ENCODE peak calls at places on chromosomes 3 and 15, in eight cellular contexts. U is endodermal cell; Z is AG08395; W is heart left ventricle; O is HTR-8/SVneo; E is amygdala; D is stimulated activated CD8-positive, alpha-beta memory T cell treated with anti-CD3 and anti-CD28 coated beads, Interleukin-7, amount 100 ng/mL, for 4 hours; F is IMR-90. H is an unnamed sample.

GRCh38 chr3:47850062-47850802 is 47.3 kb downstream of the DHX30 start:
- DNase-seq in F (peak; percentile 49), W (no peak), O (peak; percentile 23), Z (peak; percentile 46), E (no peak), D (no peak), U (no peak), H (no peak)

GRCh38 chr15:39411102-39411989 is 169.5 kb upstream of the THBS1 start:
- DNase-seq in U (no peak), O (no peak), D (no peak), W (no peak), Z (no peak), E (no peak), F (no peak), H (no peak)

GRCh38 chr3:149576071-149576564 is 81.7 kb downstream of the WWTR1 start:
- DNase-seq in E (peak; percentile 27), U (peak; percentile 70), D (no peak), Z (peak; percentile 77), F (peak; percentile 99), O (peak; percentile 79), W (no peak), H (no peak)

GRCh38 chr15:74809951-74810350 is 2.7 kb upstream of the LMAN1L start:
- DNase-seq in D (no peak), F (peak; percentile 40), E (no peak), Z (peak; percentile 33), W (no peak), O (no peak), U (no peak), H (no peak)

GRCh38 chr3:171711461-171711860 is 98.8 kb downstream of the PLD1 start:
- DNase-seq in U (no peak), D (no peak), E (no peak), Z (no peak), O (no peak), W (no peak), F (peak; percentile 61), H (no peak)

GRCh38 chr3:100361897-100362296 is 27.3 kb downstream of the NIT2 start:
- DNase-seq in U (no peak), O (no peak), W (no peak), D (no peak), E (no peak), Z (no peak), F (no peak), H (no peak)

GRCh38 chr3:128174645-128175590 is 21.6 kb downstream of the EEFSEC start:
- DNase-seq in W (no peak), F (no peak), U (no peak), E (no peak), Z (no peak), D (no peak), O (no peak), H (no peak)

GRCh38 chr3:77411990-77412389 is 372.1 kb downstream of the ROBO2 start:
- DNase-seq in W (no peak), O (no peak), E (no peak), F (no peak), Z (peak; percentile 59), D (no peak), U (no peak), H (no peak)

GRCh38 chr3:13707456-13707855 is 158.5 kb downstream of the FBLN2 start:
- DNase-seq in D (no peak), U (no peak), F (no peak), E (no peak), O (no peak), W (no peak), Z (no peak), H (no peak)

GRCh38 chr3:194323785-194324735 is 27.1 kb downstream of the CPN2 start:
- DNase-seq in E (no peak), U (no peak), Z (peak; percentile 60), W (peak; percentile 95), F (peak; percentile 48), O (peak; percentile 90), D (no peak), H (no peak)

GRCh38 chr3:116394365-116394764 is 50.9 kb downstream of the LSAMP start:
- DNase-seq in E (no peak), O (no peak), U (no peak), D (no peak), Z (no peak), F (no peak), W (no peak), H (no peak)

GRCh38 chr3:146589899-146590508 is 15.1 kb downstream of the PLSCR5 start:
- DNase-seq in F (peak; percentile 52), U (no peak), E (no peak), D (no peak), Z (peak; percentile 41), O (peak; percentile 25), W (no peak), H (no peak)

GRCh38 chr3:73955671-73956070 is 330.9 kb upstream of the PDZRN3 start:
- DNase-seq in E (no peak), W (no peak), O (no peak), F (no peak), U (no peak), D (no peak), Z (no peak), H (no peak)

GRCh38 chr15:44340410-44340809 is 51.9 kb downstream of the GOLM2 start:
- DNase-seq in W (no peak), E (no peak), O (peak; percentile 15), U (no peak), F (peak; percentile 84), D (no peak), Z (peak; percentile 58), H (no peak)

GRCh38 chr3:141845407-141846049 is 30.9 kb upstream of the ATP1B3 start:
- DNase-seq in W (no peak), D (peak; percentile 13), U (peak; percentile 70), O (no peak), F (no peak), E (no peak), Z (no peak), H (peak; percentile 12)

GRCh38 chr3:116969646-116970045 is 260.1 kb downstream of the TUSC7 start:
- DNase-seq in F (no peak), Z (no peak), O (no peak), E (no peak), U (no peak), D (no peak), W (no peak), H (no peak)

H was measured in CD8-positive, alpha-beta T cell.